ENCODE peak calls at places on chromosome 7, in ten cellular contexts. U is RWPE1; P is activated naive CD4-positive, alpha-beta T cell; G is activated CD4-positive, CD25-positive, alpha-beta regulatory T cell treated with anti-CD3 and anti-CD28 coated beads, Interleukin-2, amount 50 U/mL, for 16 hours; J is stimulated activated CD8-positive, alpha-beta memory T cell treated with anti-CD3 and anti-CD28 coated beads, Interleukin-12 subunit alpha, Interleukin-12 subunit beta, amount 100 ng/mL, for 1 hour; R is Peyer's patch; A is neural crest cell; N is myocyte; S is amniotic stem cell; K is AG04450. X is an unnamed sample.

GRCh38 chr7:30172451-30172850 is 37.7 kb downstream of the MTURN start:
- DNase-seq in K (no peak), S (no peak), A (no peak), G (no peak), U (peak), R (no peak), N (no peak), J (no peak), P (no peak), X (peak)

GRCh38 chr7:25391295-25391861 is 163.1 kb upstream of the NPVF start:
- DNase-seq in J (no peak), K (no peak), S (peak), G (no peak), R (no peak), P (no peak), N (peak), A (no peak), U (peak), X (no peak)

GRCh38 chr7:95929710-95930295 is 157.4 kb downstream of the DYNC1I1 start:
- DNase-seq in K (no peak), G (no peak), P (no peak), N (no peak), A (no peak), J (no peak), R (no peak), S (no peak), U (no peak), X (no peak)

GRCh38 chr7:138538518-138538917 is 78.5 kb downstream of the TRIM24 start:
- DNase-seq in A (no peak), J (no peak), N (peak), U (no peak), P (no peak), G (no peak), K (peak), R (no peak), S (peak), X (no peak)

GRCh38 chr7:102841290-102841689 is 71.5 kb upstream of the LRRC17 start:
- DNase-seq in N (peak), P (no peak), R (no peak), U (no peak), A (no peak), S (no peak), G (no peak), J (no peak), K (no peak), X (no peak)

GRCh38 chr7:38561166-38561565 is 70.0 kb downstream of the AMPH start:
- DNase-seq in P (no peak), K (no peak), A (no peak), G (no peak), S (no peak), N (no peak), R (no peak), U (peak), J (no peak), X (no peak)

GRCh38 chr7:149860821-149861727 is 12.7 kb upstream of the ATP6V0E2 start:
- DNase-seq in A (no peak), G (no peak), J (no peak), P (no peak), S (no peak), U (no peak), R (no peak), N (no peak), K (no peak), X (no peak)

GRCh38 chr7:155523168-155523675 is 23.1 kb downstream of the CNPY1 start:
- DNase-seq in N (no peak), S (no peak), J (no peak), P (no peak), K (no peak), U (no peak), G (no peak), A (no peak), R (no peak), X (no peak)

GRCh38 chr7:13800694-13801448 is 188.6 kb downstream of the ETV1 start:
- DNase-seq in R (no peak), S (no peak), G (no peak), A (no peak), P (no peak), N (peak), J (no peak), K (peak), U (peak), X (peak)

GRCh38 chr7:8443871-8444756 is 10.7 kb downstream of the NXPH1 start:
- DNase-seq in R (no peak), S (no peak), J (no peak), P (no peak), N (peak), A (peak), G (no peak), K (no peak), U (peak), X (no peak)

GRCh38 chr7:25613912-25614311 is 385.6 kb upstream of the NPVF start:
- DNase-seq in S (no peak), U (no peak), A (no peak), J (no peak), R (no peak), P (no peak), K (no peak), G (no peak), N (no peak), X (no peak)

GRCh38 chr7:34973400-34973760 is 63.9 kb downstream of the DPY19L1 start:
- DNase-seq in G (no peak), N (no peak), R (no peak), J (no peak), A (no peak), K (no peak), P (no peak), U (no peak), S (no peak), X (no peak)

GRCh38 chr7:22696672-22697071 is 30.3 kb upstream of the IL6 start:
- DNase-seq in S (no peak), U (peak), P (no peak), A (no peak), R (no peak), J (no peak), K (no peak), G (no peak), N (no peak), X (peak)

GRCh38 chr7:105578496-105578895 is 2.8 kb downstream of the EFCAB10 start:
- DNase-seq in J (no peak), S (no peak), G (no peak), R (no peak), P (no peak), U (no peak), N (peak), A (no peak), K (no peak), X (no peak)

GRCh38 chr7:124989911-124990310 is 60.3 kb upstream of the POT1 start:
- DNase-seq in A (no peak), G (no peak), K (no peak), R (no peak), N (no peak), S (no peak), U (no peak), J (no peak), P (no peak), X (no peak)

GRCh38 chr7:126185959-126186580 is 1066.7 kb downstream of the GRM8 start:
- DNase-seq in S (no peak), J (no peak), R (no peak), N (no peak), P (no peak), G (no peak), U (no peak), K (no peak), A (peak), X (no peak)

GRCh38 chr7:158238616-158239289 is 348.9 kb downstream of the PTPRN2 start:
- DNase-seq in N (no peak), S (no peak), G (no peak), R (peak), A (no peak), P (no peak), U (no peak), K (no peak), J (no peak), X (no peak)

GRCh38 chr7:134184767-134185166 is 57.6 kb downstream of the LRGUK start:
- DNase-seq in A (no peak), N (peak), G (no peak), R (no peak), J (no peak), U (peak), S (no peak), K (no peak), P (no peak), X (no peak)

GRCh38 chr7:71733108-71733870 is 601.3 kb downstream of the GALNT17 start:
- DNase-seq in R (peak), G (peak), K (peak), S (peak), P (peak), U (peak), J (peak), A (peak), N (peak), X (peak)